ENCODE peak calls at places on chromosomes 3 and 15, in six cellular contexts. J is effector CD8-positive, alpha-beta T cell; Y is Right ventricle myocardium superior; C is CD8-positive, alpha-beta T cell; N is HAP-1; M is AG08395. G is an unnamed sample.

GRCh38 chr15:28125673-28126651 is 26.8 kb upstream of the OCA2 start:
- DNase-seq in J (no peak), Y (no peak), C (no peak), N (peak), M (peak), G (peak)

GRCh38 chr3:40679289-40679688 is 154.5 kb downstream of the ZNF621 start:
- DNase-seq in J (no peak), Y (no peak), C (no peak), N (no peak), M (no peak), G (no peak)

GRCh38 chr3:14741510-14741909 is 66.6 kb downstream of the C3orf20 start:
- DNase-seq in J (no peak), Y (no peak), C (no peak), N (no peak), M (no peak), G (no peak)

GRCh38 chr3:172808969-172809546 is 58.5 kb downstream of the ECT2 start:
- DNase-seq in J (no peak), Y (no peak), C (no peak), N (peak), M (peak), G (no peak)

GRCh38 chr3:131142580-131142979 is 115.9 kb downstream of the NEK11 start:
- DNase-seq in J (no peak), Y (no peak), C (no peak), N (no peak), M (no peak), G (no peak)

GRCh38 chr3:48601622-48601994 is 6.5 kb upstream of the COL7A1 start:
- DNase-seq in J (no peak), Y (peak), C (no peak), N (no peak), M (no peak), G (no peak)

GRCh38 chr15:70486451-70487379 is 276.6 kb downstream of the UACA start:
- DNase-seq in J (no peak), Y (peak), C (no peak), N (no peak), M (peak), G (no peak)

GRCh38 chr3:194675081-194675640 is 3.2 kb upstream of the LSG1 start:
- DNase-seq in J (no peak), Y (no peak), C (no peak), N (no peak), M (no peak), G (no peak)